ENCODE peak calls at places on chromosomes 3 and 15, in nine cellular contexts. B, H, X, K, Z, P, T, Y and N are unnamed samples.

GRCh38 chr3:114299421-114299820 is 5.6 kb downstream of the TIGIT start:
- DNase-seq in B (peak; percentile 67), H (no peak), X (no peak), K (peak; percentile 40), Z (peak; percentile 84), P (no peak), T (peak; percentile 33), Y (no peak), N (peak; percentile 11)

GRCh38 chr3:82133070-82133606 is 371.7 kb upstream of the GBE1 start:
- DNase-seq in B (peak; percentile 56), H (peak; percentile 27), X (no peak), K (peak; percentile 42), Z (peak; percentile 57), P (peak; percentile 55), T (peak; percentile 60), Y (peak; percentile 30), N (peak; percentile 76)

GRCh38 chr3:55721716-55722484 is 234.8 kb upstream of the WNT5A start:
- DNase-seq in B (no peak), H (peak; percentile 26), X (no peak), K (no peak), Z (peak; percentile 26), P (no peak), T (no peak), Y (no peak), N (peak; percentile 56)

GRCh38 chr3:48186993-48187578 is 1.1 kb downstream of the CDC25A start:
- DNase-seq in B (no peak), H (no peak), X (no peak), K (no peak), Z (no peak), P (no peak), T (no peak), Y (no peak), N (no peak)

GRCh38 chr15:72835289-72835890 is 51.8 kb upstream of the ADPGK start:
- DNase-seq in B (no peak), H (peak; percentile 63), X (no peak), K (peak; percentile 4), Z (peak; percentile 46), P (no peak), T (no peak), Y (no peak), N (peak; percentile 44)

GRCh38 chr3:137854498-137855285 is 90.6 kb downstream of the SOX14 start:
- DNase-seq in B (no peak), H (no peak), X (no peak), K (no peak), Z (no peak), P (no peak), T (no peak), Y (no peak), N (no peak)

GRCh38 chr3:32138545-32139104 is 32.2 kb downstream of the GPD1L start:
- DNase-seq in B (no peak), H (no peak), X (no peak), K (no peak), Z (no peak), P (no peak), T (no peak), Y (no peak), N (no peak)

GRCh38 chr15:45612790-45613415 is 21.9 kb upstream of the SQOR start:
- DNase-seq in B (no peak), H (no peak), X (no peak), K (no peak), Z (no peak), P (no peak), T (no peak), Y (no peak), N (no peak)

GRCh38 chr3:14946749-14947104 is 656 bp upstream of the NR2C2 start:
- DNase-seq in B (no peak), H (no peak), X (no peak), K (no peak), Z (no peak), P (no peak), T (no peak), Y (no peak), N (no peak)

GRCh38 chr3:94775746-94776145 is 712.9 kb downstream of the NSUN3 start:
- DNase-seq in B (no peak), H (no peak), X (no peak), K (no peak), Z (no peak), P (no peak), T (no peak), Y (no peak), N (no peak)

GRCh38 chr3:72346526-72346926 is 501.7 kb downstream of the SHQ1 start:
- DNase-seq in B (no peak), H (no peak), X (no peak), K (no peak), Z (no peak), P (no peak), T (no peak), Y (peak; percentile 41), N (peak; percentile 68)

GRCh38 chr3:82509951-82510603 is 748.6 kb upstream of the GBE1 start:
- DNase-seq in B (no peak), H (no peak), X (no peak), K (no peak), Z (no peak), P (no peak), T (no peak), Y (no peak), N (no peak)

GRCh38 chr3:109563149-109563548 is 225.8 kb upstream of the DPPA4 start:
- DNase-seq in B (no peak), H (no peak), X (no peak), K (no peak), Z (no peak), P (no peak), T (no peak), Y (no peak), N (no peak)

GRCh38 chr15:86743283-86743903 is 663.7 kb downstream of the AGBL1 start:
- DNase-seq in B (peak; percentile 61), H (peak; percentile 65), X (peak; percentile 13), K (peak; percentile 1), Z (peak; percentile 34), P (peak; percentile 25), T (no peak), Y (no peak), N (peak; percentile 73)

GRCh38 chr15:36911322-36911944 is 188.9 kb downstream of the MEIS2 start:
- DNase-seq in B (no peak), H (no peak), X (no peak), K (peak; percentile 21), Z (no peak), P (no peak), T (no peak), Y (no peak), N (peak; percentile 37)

GRCh38 chr3:151412989-151413388 is 28.4 kb upstream of the P2RY12 start:
- DNase-seq in B (no peak), H (no peak), X (no peak), K (no peak), Z (peak; percentile 13), P (no peak), T (no peak), Y (no peak), N (no peak)

GRCh38 chr3:64673159-64673715 is 14.6 kb downstream of the ADAMTS9 start:
- DNase-seq in B (no peak), H (no peak), X (no peak), K (no peak), Z (no peak), P (no peak), T (no peak), Y (no peak), N (no peak)

GRCh38 chr3:146187334-146187950 is 26.5 kb upstream of the PLOD2 start:
- DNase-seq in B (peak; percentile 9), H (peak; percentile 35), X (no peak), K (no peak), Z (peak; percentile 54), P (no peak), T (no peak), Y (no peak), N (peak; percentile 52)

DNA sequence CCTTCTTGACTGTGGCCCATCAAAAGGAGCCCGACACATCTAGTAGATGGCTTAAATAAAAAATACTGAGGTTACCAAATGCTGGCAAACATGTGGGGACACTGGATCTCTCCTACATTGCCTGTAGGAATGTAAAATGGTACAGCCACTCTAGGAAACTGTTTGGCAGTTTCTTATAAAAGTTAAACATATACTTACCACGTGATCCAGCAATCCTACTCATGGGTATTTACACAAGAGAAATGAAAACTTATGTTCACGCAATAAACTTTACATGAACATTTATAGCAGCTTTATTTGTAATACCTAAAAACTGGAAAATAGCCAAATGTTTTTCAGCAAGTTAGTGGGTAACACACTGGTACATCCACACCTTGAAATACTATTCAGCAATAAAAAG is 9.1 kb downstream of the ZBTB38 start:
- DNase-seq in B (no peak), H (no peak), X (no peak), K (no peak), Z (no peak), P (no peak), T (no peak), Y (no peak), N (no peak)
- H3K4me1 ChIP-seq in B (no peaks in the 10 kb centered on the region), H (peaks cover 4% of the 10 kb centered on the region), X (peaks cover 12% of the 10 kb centered on the region), K (peaks cover 8% of the 10 kb centered on the region), Z (no peaks in the 10 kb centered on the region), P (peaks cover 38% of the 10 kb centered on the region), T (peaks cover 6% of the 10 kb centered on the region), Y (peaks cover 17% of the 10 kb centered on the region), N (no peaks in the 10 kb centered on the region)

GRCh38 chr15:49758456-49758855 is 137.6 kb downstream of the DTWD1 start:
- DNase-seq in B (no peak), H (no peak), X (no peak), K (no peak), Z (no peak), P (no peak), T (no peak), Y (no peak), N (no peak)
- H3K4me1 ChIP-seq in B (no peaks in the 10 kb centered on the region), H (no peaks in the 10 kb centered on the region), X (no peaks in the 10 kb centered on the region), K (no peaks in the 10 kb centered on the region), Z (no peaks in the 10 kb centered on the region), P (no peaks in the 10 kb centered on the region), T (no peaks in the 10 kb centered on the region), Y (no peaks in the 10 kb centered on the region), N (no peaks in the 10 kb centered on the region)

GRCh38 chr3:174951498-174951897 is 92.4 kb downstream of the NAALADL2 start:
- DNase-seq in B (no peak), H (no peak), X (no peak), K (no peak), Z (no peak), P (no peak), T (no peak), Y (no peak), N (no peak)
- H3K4me1 ChIP-seq in B (peaks cover 16% of the 10 kb centered on the region), H (no peaks in the 10 kb centered on the region), X (no peaks in the 10 kb centered on the region), K (no peaks in the 10 kb centered on the region), Z (no peaks in the 10 kb centered on the region), P (no peaks in the 10 kb centered on the region), T (no peaks in the 10 kb centered on the region), Y (peaks cover 11% of the 10 kb centered on the region), N (no peaks in the 10 kb centered on the region)

GRCh38 chr3:123008808-123009207 is 18.8 kb downstream of the SEMA5B start:
- DNase-seq in B (no peak), H (no peak), X (no peak), K (no peak), Z (no peak), P (no peak), T (no peak), Y (no peak), N (no peak)

GRCh38 chr3:123002749-123003497 is 24.6 kb downstream of the SEMA5B start:
- DNase-seq in B (no peak), H (no peak), X (no peak), K (no peak), Z (no peak), P (no peak), T (no peak), Y (no peak), N (no peak)

GRCh38 chr3:123002100-123002748 is 25.3 kb downstream of the SEMA5B start:
- DNase-seq in B (no peak), H (no peak), X (no peak), K (no peak), Z (no peak), P (no peak), T (no peak), Y (no peak), N (no peak)

GRCh38 chr3:123005291-123005690 is 22.3 kb downstream of the SEMA5B start:
- DNase-seq in B (no peak), H (no peak), X (no peak), K (no peak), Z (no peak), P (no peak), T (no peak), Y (no peak), N (no peak)

GRCh38 chr3:123006587-123006986 is 21.0 kb downstream of the SEMA5B start:
- DNase-seq in B (no peak), H (no peak), X (no peak), K (no peak), Z (no peak), P (no peak), T (no peak), Y (no peak), N (no peak)
- H3K4me1 ChIP-seq in B (no peaks in the 10 kb centered on the region), H (no peaks in the 10 kb centered on the region), X (no peaks in the 10 kb centered on the region), K (no peaks in the 10 kb centered on the region), Z (no peaks in the 10 kb centered on the region), P (no peaks in the 10 kb centered on the region), T (no peaks in the 10 kb centered on the region), Y (no peaks in the 10 kb centered on the region), N (no peaks in the 10 kb centered on the region)